ENCODE peak calls at places on chromosomes 2 and 18, in six cellular contexts. K, P, M, Z, E and B are unnamed samples.

GRCh38 chr2:31414601-31415241 is at the start of gene XDH:
- DNase-seq in K (no peak), P (no peak), M (no peak), Z (no peak), E (no peak), B (peak)

GRCh38 chr18:35703043-35703688 is 121.6 kb downstream of the GALNT1 start:
- DNase-seq in K (no peak), P (peak), M (no peak), Z (peak), E (peak), B (peak)

GRCh38 chr18:30889582-30890301 is 152.8 kb downstream of the DSC3 start:
- DNase-seq in K (peak), P (no peak), M (peak), Z (no peak), E (peak), B (peak)

GRCh38 chr2:22904126-22904684 is 480.8 kb upstream of the KLHL29 start:
- DNase-seq in K (peak), P (peak), M (no peak), Z (no peak), E (no peak), B (no peak)

GRCh38 chr18:12406376-12407111 is 1.2 kb upstream of the PRELID3A start:
- DNase-seq in K (no peak), P (no peak), M (no peak), Z (no peak), E (no peak), B (no peak)

GRCh38 chr18:28736223-28736622 is 559.3 kb upstream of the CDH2 start:
- DNase-seq in K (no peak), P (no peak), M (no peak), Z (no peak), E (no peak), B (no peak)

GRCh38 chr2:112032615-112033457 is 22.2 kb upstream of the TMEM87B start:
- DNase-seq in K (no peak), P (no peak), M (peak), Z (peak), E (peak), B (peak)

GRCh38 chr2:188647671-188648070 is 326.5 kb upstream of the COL3A1 start:
- DNase-seq in K (no peak), P (no peak), M (no peak), Z (no peak), E (no peak), B (no peak)

GRCh38 chr2:207746131-207746530 is 23.6 kb downstream of the FZD5 start:
- DNase-seq in K (peak), P (peak), M (peak), Z (peak), E (peak), B (peak)

GRCh38 chr2:233033672-233034071 is 1.2 kb downstream of the NEU2 start:
- DNase-seq in K (no peak), P (no peak), M (no peak), Z (peak), E (no peak), B (peak)

GRCh38 chr2:20625491-20625919 is 25.4 kb downstream of the HS1BP3 start:
- DNase-seq in K (no peak), P (no peak), M (no peak), Z (no peak), E (no peak), B (no peak)

GRCh38 chr18:60861575-60861974 is 471.7 kb upstream of the CDH20 start:
- DNase-seq in K (no peak), P (no peak), M (no peak), Z (no peak), E (no peak), B (no peak)

GRCh38 chr18:35680139-35680551 is 98.6 kb downstream of the GALNT1 start:
- DNase-seq in K (no peak), P (peak), M (no peak), Z (no peak), E (no peak), B (no peak)

GRCh38 chr18:27656167-27656778 is 471.2 kb upstream of the CHST9 start:
- DNase-seq in K (no peak), P (no peak), M (no peak), Z (no peak), E (no peak), B (peak)

GRCh38 chr2:162344617-162344950 is 652 bp downstream of the GCA start:
- DNase-seq in K (no peak), P (peak), M (no peak), Z (no peak), E (no peak), B (no peak)

GRCh38 chr18:42363446-42363845 is 408.4 kb downstream of the PIK3C3 start:
- DNase-seq in K (no peak), P (no peak), M (no peak), Z (no peak), E (no peak), B (no peak)

GRCh38 chr2:217118559-217118958 is 258.7 kb upstream of the TNP1 start:
- DNase-seq in K (no peak), P (no peak), M (no peak), Z (no peak), E (no peak), B (no peak)

GRCh38 chr18:49563130-49563540 is 1.3 kb downstream of the LIPG start:
- DNase-seq in K (no peak), P (no peak), M (peak), Z (no peak), E (no peak), B (peak)

GRCh38 chr2:44537264-44537663 is 175.5 kb downstream of the CAMKMT start:
- DNase-seq in K (no peak), P (no peak), M (no peak), Z (no peak), E (no peak), B (peak)

GRCh38 chr18:59927246-59927825 is 27.5 kb downstream of the PMAIP1 start:
- DNase-seq in K (no peak), P (no peak), M (no peak), Z (peak), E (no peak), B (peak)

GRCh38 chr18:8611916-8612576 is 2.8 kb downstream of the RAB12 start:
- DNase-seq in K (no peak), P (no peak), M (no peak), Z (no peak), E (no peak), B (peak)

GRCh38 chr2:220209751-220210150 is 582.3 kb downstream of the SLC4A3 start:
- DNase-seq in K (no peak), P (no peak), M (no peak), Z (no peak), E (no peak), B (no peak)

GRCh38 chr2:171482877-171483276 is 39.4 kb upstream of the CYBRD1 start:
- DNase-seq in K (peak), P (no peak), M (no peak), Z (peak), E (no peak), B (no peak)

GRCh38 chr18:60372598-60372997 is at the start of gene MC4R:
- DNase-seq in K (peak), P (no peak), M (peak), Z (peak), E (peak), B (peak)

GRCh38 chr2:174005801-174006419 is 40.7 kb upstream of the SP3 start:
- DNase-seq in K (no peak), P (no peak), M (no peak), Z (no peak), E (no peak), B (no peak)

GRCh38 chr2:190838492-190838910 is 42.1 kb upstream of the GLS start:
- DNase-seq in K (no peak), P (no peak), M (no peak), Z (peak), E (peak), B (peak)

GRCh38 chr2:19607931-19608762 is 249.7 kb upstream of the OSR1 start:
- DNase-seq in K (no peak), P (no peak), M (no peak), Z (peak), E (peak), B (peak)

GRCh38 chr18:59267511-59268126 is 5.6 kb downstream of the RAX start:
- DNase-seq in K (peak), P (no peak), M (no peak), Z (no peak), E (no peak), B (peak)

GRCh38 chr2:30456578-30456977 is 9.5 kb downstream of the LCLAT1 start:
- DNase-seq in K (no peak), P (peak), M (no peak), Z (no peak), E (no peak), B (no peak)

GRCh38 chr2:101956465-101957030 is 35.2 kb upstream of the IL1R2 start:
- DNase-seq in K (no peak), P (no peak), M (no peak), Z (no peak), E (peak), B (no peak)

GRCh38 chr2:207252416-207252815 is 86.7 kb upstream of the KLF7 start:
- DNase-seq in K (no peak), P (no peak), M (no peak), Z (no peak), E (no peak), B (no peak)

GRCh38 chr2:118805061-118805690 is 42.3 kb downstream of the EN1 start:
- DNase-seq in K (no peak), P (no peak), M (no peak), Z (no peak), E (no peak), B (no peak)

GRCh38 chr18:75317723-75318122 is 107.1 kb downstream of the TSHZ1 start:
- DNase-seq in K (no peak), P (no peak), M (no peak), Z (no peak), E (no peak), B (no peak)

GRCh38 chr18:75314606-75315005 is 104.0 kb downstream of the TSHZ1 start:
- DNase-seq in K (no peak), P (no peak), M (no peak), Z (no peak), E (no peak), B (no peak)

GRCh38 chr18:75317300-75317699 is 106.7 kb downstream of the TSHZ1 start:
- DNase-seq in K (no peak), P (no peak), M (no peak), Z (no peak), E (no peak), B (no peak)

GRCh38 chr18:75314117-75314516 is 103.5 kb downstream of the TSHZ1 start:
- DNase-seq in K (no peak), P (no peak), M (no peak), Z (no peak), E (no peak), B (no peak)

DNA sequence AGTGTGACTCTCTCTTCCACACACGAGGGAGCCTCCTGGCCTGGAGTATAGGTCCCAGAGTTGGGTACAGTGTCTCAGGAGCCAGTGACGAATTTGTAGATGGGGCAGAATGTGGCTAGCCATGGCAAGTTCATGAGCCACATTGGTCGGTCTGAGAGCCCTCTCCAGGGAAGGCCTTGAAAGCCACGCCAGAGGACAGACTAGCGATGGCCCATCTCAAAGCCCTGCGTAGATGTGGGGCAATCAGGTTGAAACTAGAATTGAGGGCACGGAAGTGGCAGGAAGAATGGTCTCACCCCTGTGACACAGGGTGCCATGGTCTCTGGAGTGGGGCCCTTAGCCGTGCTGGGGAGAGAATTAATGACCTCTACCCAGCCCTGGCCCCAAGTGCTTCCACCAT is 106.2 kb downstream of the TSHZ1 start:
- DNase-seq in K (no peak), P (no peak), M (no peak), Z (no peak), E (no peak), B (no peak)
- H3K9ac ChIP-seq in K (no peak), P (no peak), M (no peak), Z (no peak), E (no peak), B (no peak)

GRCh38 chr2:59277656-59278055 is 1036.5 kb upstream of the FANCL start:
- DNase-seq in K (no peak), P (no peak), M (no peak), Z (no peak), E (peak), B (no peak)

GRCh38 chr2:59276917-59277316 is 1035.8 kb upstream of the FANCL start:
- DNase-seq in K (no peak), P (no peak), M (no peak), Z (no peak), E (no peak), B (no peak)

GRCh38 chr2:59276033-59276432 is 1034.9 kb upstream of the FANCL start:
- DNase-seq in K (peak), P (no peak), M (no peak), Z (no peak), E (no peak), B (no peak)
- TF ChIP-seq CTCF in K (peak), P (peak), M (peak), Z (peak), E (no peak), B (peak)

DNA sequence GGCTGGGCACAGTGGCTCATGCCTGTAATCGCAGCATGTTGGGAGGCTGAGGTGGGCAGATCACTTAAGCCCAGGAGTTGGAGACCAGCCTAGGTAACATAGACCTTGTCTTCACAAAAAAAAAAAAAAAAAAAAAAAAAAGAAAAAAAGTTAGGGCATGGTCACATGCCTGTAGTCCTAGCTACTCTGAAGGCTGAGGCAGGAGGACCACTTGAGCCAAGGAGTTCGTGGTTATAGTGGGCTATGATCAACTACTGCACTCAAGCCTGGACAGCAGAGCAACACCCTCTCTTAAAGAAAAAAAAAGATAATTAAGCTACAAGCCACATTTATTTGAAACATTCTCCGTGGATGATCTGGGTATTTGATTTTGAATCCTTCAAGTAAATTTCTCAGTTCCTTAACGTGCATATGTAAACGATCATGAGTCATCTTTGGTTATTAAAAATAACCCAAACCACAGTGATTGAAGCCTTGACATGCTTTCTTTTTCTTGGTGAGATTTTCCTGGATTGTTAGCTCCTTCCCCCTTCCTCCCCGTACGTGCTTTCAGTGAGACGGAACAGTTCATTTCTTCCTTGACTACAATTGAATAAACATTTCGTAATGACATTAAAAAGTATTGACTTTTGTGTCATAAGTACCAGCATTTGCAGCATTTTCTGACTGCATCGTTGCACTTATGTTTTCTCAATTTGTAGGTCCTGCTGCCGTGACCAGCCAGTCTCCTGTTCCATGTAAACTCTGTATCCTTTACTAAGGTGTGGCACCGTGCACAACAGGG is 20.3 kb downstream of the RMC1 start:
- DNase-seq in K (no peak), P (no peak), M (no peak), Z (peak), E (no peak), B (peak)
- H3K4me2 ChIP-seq in K (no peak), P (no peak), M (no peak), Z (peak), E (no peak), B (no peak)

DNA sequence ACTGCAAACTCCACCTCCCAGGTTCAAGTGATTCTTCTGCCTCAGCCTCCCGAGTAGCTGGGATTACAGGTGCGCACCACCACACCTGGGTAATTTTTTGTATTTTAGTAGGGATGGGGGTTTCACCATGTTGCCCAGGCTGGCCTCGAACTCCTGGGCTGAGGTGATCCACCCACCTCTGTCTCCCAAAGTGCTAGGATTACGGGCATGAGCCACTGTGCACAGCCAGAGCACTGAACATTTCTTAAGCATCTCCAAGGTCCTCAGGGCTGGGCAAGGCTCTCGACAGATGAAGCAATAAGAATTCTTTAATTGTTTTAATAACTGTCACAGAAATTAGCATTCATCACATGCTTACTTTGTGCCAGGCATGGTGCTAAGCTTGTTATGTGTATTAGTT is 4.1 kb downstream of the ATOH8 start:
- DNase-seq in K (no peak), P (no peak), M (no peak), Z (no peak), E (no peak), B (no peak)
- H3K9ac ChIP-seq in K (no peak), P (no peak), M (no peak), Z (no peak), E (no peak), B (no peak)

DNA sequence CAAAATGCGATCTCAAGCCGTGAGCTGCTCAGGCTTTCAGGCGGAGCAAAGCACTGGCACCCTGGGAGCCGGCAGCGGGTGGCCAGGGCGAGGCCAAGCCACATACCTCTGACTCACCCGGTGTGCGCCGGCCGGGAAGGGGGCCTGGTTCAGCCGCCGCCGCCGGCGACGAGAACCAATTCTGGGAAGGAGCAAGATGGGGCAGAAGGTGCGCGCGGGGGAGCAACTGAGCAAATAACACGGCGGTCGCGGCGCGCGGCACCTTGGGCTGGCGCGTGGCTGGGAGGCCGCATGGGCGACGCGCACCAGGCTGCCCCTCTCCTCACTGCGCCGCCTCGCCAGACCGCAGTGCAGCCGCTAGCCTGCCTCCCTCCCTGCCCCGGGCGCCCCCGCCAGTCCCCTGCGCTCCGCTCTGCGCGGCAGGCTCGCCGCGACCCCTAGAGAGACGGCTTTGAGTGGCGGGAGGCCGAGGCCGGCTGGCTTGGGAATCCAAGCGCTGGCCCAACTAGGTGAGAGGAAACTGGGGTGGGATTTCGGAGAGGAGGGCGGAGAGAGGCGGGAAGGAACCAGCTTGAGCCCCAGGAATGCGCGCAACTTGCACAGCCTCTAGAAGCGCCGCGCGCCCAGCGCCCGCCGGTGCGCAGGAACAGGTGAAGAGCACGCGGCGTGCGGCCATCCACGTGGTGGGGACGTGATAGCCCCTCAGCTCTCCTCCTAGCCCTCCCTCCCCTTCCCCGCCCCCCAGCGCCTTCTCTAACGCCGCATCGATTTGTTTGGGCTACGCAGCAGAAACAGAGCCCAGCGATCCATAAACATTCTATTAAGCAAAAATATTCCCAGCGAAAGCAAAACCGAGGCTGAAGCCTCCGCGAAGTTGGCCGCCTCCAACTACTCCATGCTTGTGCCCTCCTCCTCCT is 3.3 kb downstream of the NRP2 start:
- DNase-seq in K (peak), P (no peak), M (no peak), Z (peak), E (peak), B (peak)
- TF ChIP-seq CTCF in K (no peak), P (no peak), M (no peak), Z (peak), E (no peak), B (no peak)

DNA sequence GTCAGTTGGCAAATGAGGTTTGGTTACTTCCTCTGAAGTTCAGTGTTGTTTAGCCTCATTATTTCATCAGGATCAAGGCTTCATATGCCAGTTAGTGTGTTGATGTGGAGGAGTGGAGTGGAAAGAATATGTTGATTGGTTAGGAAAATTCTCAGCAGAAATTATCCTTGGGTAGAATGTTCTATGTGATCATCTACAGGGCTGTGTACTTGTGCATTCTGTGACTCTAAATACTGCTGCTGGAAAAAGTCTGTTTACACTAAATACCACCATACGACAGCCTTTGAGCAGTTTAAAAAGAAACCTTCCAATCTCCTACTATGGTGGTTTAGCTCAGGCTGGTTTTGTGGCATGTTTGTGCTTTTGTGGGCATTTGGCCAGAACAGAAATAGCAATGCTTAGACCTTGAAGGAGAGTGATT is 25.8 kb downstream of the CAB39 start:
- DNase-seq in K (no peak), P (peak), M (no peak), Z (peak), E (peak), B (no peak)
- H3K4me2 ChIP-seq in K (no peak), P (peak), M (no peak), Z (peak), E (peak), B (no peak)